ENCODE peak calls at places on chromosomes 1 and 21, in four cellular contexts. M is astrocyte of the cerebellum, P is GM12865, O is pancreas. Q is an unnamed sample.

GRCh38 chr1:1431845-1432565 is 3.5 kb upstream of the VWA1 start:
- DNase-seq in M (no peak), P (no peak), O (peak), Q (no peak)

GRCh38 chr1:213381572-213382084 is 330.6 kb downstream of the RPS6KC1 start:
- DNase-seq in M (no peak), P (no peak), O (no peak), Q (no peak)

GRCh38 chr1:248825909-248826760 is at the start of gene SH3BP5L:
- DNase-seq in M (peak), P (peak), O (peak), Q (peak)

GRCh38 chr21:34126691-34127090 is 53.3 kb downstream of the MRPS6 start:
- DNase-seq in M (no peak), P (no peak), O (no peak), Q (no peak)

GRCh38 chr1:902802-903201 is 20.9 kb upstream of the SAMD11 start:
- DNase-seq in M (no peak), P (peak), O (no peak), Q (no peak)

GRCh38 chr1:15272009-15272781 is 25.2 kb downstream of the FHAD1 start:
- DNase-seq in M (peak), P (peak), O (peak), Q (peak)

GRCh38 chr21:42218836-42219605 is at the start of gene ABCG1:
- DNase-seq in M (no peak), P (no peak), O (peak), Q (no peak)

GRCh38 chr1:186236921-186237320 is 138.1 kb downstream of the TPR start:
- DNase-seq in M (peak), P (no peak), O (no peak), Q (peak)

GRCh38 chr1:247335871-247336270 is 4.2 kb upstream of the ZNF496 start:
- DNase-seq in M (no peak), P (no peak), O (no peak), Q (no peak)

GRCh38 chr1:22184892-22185612 is 42.2 kb upstream of the WNT4 start:
- DNase-seq in M (no peak), P (peak), O (peak), Q (no peak)

GRCh38 chr1:244989813-244990212 is 125.5 kb upstream of the HNRNPU start:
- DNase-seq in M (no peak), P (no peak), O (no peak), Q (no peak)

GRCh38 chr1:156797212-156797871 is 19.3 kb downstream of the SH2D2A start:
- DNase-seq in M (peak), P (peak), O (no peak), Q (no peak)

GRCh38 chr1:11520531-11521233 is 41.7 kb downstream of the DISP3 start:
- DNase-seq in M (no peak), P (no peak), O (no peak), Q (no peak)

GRCh38 chr1:111174070-111174469 is 26.4 kb downstream of the DENND2D start:
- DNase-seq in M (no peak), P (peak), O (no peak), Q (no peak)

GRCh38 chr1:87329051-87329755 is 523 bp downstream of the LMO4 start:
- DNase-seq in M (no peak), P (peak), O (peak), Q (no peak)

GRCh38 chr21:15014220-15014619 is 50.6 kb downstream of the NRIP1 start:
- DNase-seq in M (no peak), P (no peak), O (no peak), Q (no peak)

GRCh38 chr1:159008744-159009188 is 941 bp upstream of the IFI16 start:
- DNase-seq in M (no peak), P (peak), O (no peak), Q (no peak)

GRCh38 chr1:35715568-35716002 is 3.1 kb downstream of the C1orf216 start:
- DNase-seq in M (peak), P (peak), O (peak), Q (no peak)

GRCh38 chr1:225816643-225817538 is 7.0 kb downstream of the EPHX1 start:
- DNase-seq in M (no peak), P (no peak), O (no peak), Q (no peak)

GRCh38 chr1:110673805-110674336 is 869 bp downstream of the KCNA3 start:
- DNase-seq in M (no peak), P (peak), O (no peak), Q (no peak)

GRCh38 chr1:230308039-230308438 is 118.1 kb downstream of the PGBD5 start:
- DNase-seq in M (peak), P (no peak), O (peak), Q (peak)

GRCh38 chr1:223144914-223145313 is 1.9 kb upstream of the TLR5 start:
- DNase-seq in M (no peak), P (no peak), O (no peak), Q (no peak)

GRCh38 chr1:62180649-62181048 is 14.0 kb upstream of the L1TD1 start:
- DNase-seq in M (no peak), P (no peak), O (no peak), Q (no peak)

GRCh38 chr1:8572106-8572505 is 245.3 kb downstream of the RERE start:
- DNase-seq in M (no peak), P (no peak), O (no peak), Q (no peak)

DNA sequence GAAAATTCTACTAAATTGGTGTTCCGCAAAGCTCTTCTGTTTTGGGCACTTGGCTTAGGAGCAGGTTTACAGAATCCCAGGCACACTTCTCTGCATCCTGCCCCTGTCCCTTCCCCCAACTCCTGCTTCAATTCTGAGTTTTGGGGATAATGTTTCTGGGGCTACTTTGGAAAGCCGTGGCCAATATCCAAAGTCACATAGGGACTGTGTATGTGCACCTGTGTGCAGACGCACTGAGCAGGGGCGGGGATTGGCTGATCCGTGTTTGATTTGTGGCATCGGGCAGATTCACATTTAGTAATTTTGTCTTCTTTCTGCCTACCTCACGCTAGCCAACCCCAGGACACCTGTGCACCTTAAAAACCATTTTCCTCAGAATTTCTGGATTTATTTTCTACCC is 491.9 kb downstream of the SIPA1L2 start:
- DNase-seq in M (no peak), P (no peak), O (no peak), Q (no peak)
- H3K4me3 ChIP-seq in M (no peak), P (no peak), O (no peak), Q (no peak)

DNA sequence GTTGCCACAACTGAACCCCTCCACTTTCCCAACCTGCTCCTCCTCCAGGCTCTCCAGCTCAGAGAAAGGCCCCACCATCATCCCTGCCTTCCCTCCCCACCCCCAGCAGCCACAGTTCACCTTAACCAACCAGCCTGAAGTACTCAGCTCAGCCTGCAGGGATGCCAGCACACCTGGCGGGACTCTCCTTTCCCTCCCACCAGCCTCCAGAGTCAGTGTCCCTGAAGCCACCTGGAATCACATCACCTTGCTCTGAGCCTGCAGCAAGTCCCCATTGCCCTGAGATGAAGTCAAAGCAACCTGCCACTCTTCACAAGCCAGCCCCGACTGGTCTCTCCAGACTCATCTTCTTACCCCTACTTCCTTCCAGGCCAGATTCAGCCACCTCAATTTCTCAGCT is 26.2 kb upstream of the ZC3H12A start:
- DNase-seq in M (no peak), P (no peak), O (no peak), Q (no peak)
- TF ChIP-seq CTCF in M (no peak), P (no peak), O (no peak), Q (no peak)

DNA sequence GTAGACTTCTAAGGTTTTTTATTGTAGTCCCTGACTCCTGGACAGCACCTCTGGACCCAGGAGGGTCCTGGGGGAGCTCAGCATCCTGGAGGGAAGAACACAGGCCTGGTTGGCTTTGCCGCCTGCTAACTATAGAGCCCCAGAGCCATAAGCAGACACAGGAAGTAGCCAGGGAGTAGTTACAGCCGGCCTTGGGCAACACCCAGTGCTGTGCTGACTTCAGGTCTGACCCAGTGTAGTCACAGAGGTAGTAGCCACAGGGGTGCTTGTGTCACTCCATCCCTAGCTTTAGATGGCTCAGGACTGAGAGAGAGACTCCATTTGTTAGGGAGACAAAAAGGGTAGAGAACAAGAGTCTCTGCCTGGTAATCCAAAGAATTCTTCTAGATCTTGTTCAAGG is 21.9 kb downstream of the MCOLN2 start:
- DNase-seq in M (no peak), P (peak), O (no peak), Q (no peak)
- H3K4me3 ChIP-seq in M (no peak), P (no peak), O (no peak), Q (no peak)

DNA sequence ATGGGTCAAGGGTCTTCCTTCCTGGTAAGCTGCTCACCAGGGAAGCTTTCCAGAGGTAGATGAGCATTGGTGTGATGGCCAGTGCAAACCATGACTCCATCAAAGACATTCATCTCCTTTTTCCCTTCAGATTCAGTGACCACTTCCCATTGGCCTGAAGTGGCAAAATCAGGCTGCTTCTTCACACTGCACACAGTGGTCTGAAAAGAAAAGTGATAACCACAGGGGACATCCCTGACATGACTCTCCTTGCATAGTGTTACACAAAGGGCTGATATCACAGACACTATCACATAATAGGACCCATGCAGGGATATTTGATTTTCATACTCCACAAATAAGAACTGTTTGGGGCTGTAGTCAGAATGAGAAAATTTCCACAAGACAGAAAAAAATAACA is 11.9 kb downstream of the FMO5 start:
- DNase-seq in M (no peak), P (no peak), O (no peak), Q (no peak)
- TF ChIP-seq CTCF in M (no peak), P (no peak), O (no peak), Q (no peak)

GRCh38 chr1:53470155-53470554 is 11.0 kb downstream of the DMRTB1 start:
- DNase-seq in M (peak), P (no peak), O (peak), Q (peak)
- H3K4me3 ChIP-seq in M (peak), P (no peak), O (no peak), Q (no peak)

GRCh38 chr1:6523566-6523965 is 30.7 kb downstream of the NOL9 start:
- DNase-seq in M (no peak), P (peak), O (no peak), Q (no peak)
- TF ChIP-seq CTCF in M (peak), P (peak), O (peak), Q (peak)

GRCh38 chr1:30801826-30802198 is 44.2 kb upstream of the LAPTM5 start:
- DNase-seq in M (no peak), P (peak), O (peak), Q (no peak)
- H3K4me3 ChIP-seq in M (no peak), P (no peak), O (no peak), Q (no peak)

DNA sequence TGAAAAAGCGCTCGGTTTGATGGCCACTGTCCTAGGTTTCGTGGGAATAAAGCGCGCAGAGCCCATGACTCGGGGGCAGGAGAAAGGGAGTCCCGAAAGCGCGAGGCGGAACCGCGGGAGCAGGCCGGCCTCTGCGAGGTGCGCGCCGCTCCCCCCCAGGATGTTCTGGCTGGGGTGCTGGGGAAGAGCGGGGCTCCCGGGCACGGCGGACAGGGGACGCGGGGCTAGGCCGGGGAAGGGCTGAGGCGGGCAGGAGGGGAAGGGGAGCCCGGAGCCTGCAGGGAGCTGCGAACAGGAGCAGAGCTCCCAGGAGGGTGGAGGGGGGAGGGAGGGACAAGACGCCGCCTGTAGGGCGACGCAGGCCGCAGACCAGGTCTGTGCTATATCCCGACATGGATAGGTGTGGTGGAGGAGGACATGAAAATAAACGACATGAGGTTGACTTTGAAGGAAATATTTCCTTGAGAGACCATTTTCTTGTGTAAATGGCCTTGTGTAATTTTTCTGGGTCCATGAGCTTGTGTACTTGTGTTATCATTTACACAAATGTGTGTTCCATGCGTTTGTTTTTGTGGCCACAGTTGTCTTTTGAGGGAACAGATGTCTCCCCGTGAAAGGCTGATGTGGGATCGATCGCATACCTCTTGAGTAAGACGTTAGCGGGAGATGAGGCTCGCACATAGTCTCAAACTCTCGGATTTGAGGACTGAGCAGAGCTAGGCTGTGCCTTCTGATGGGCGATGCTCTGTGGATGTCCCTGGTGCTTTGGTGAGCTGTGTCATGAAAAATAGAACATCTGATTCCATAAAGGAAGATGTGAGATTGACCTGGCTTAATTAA is 1.3 kb downstream of the PCNT start:
- DNase-seq in M (no peak), P (peak), O (peak), Q (no peak)
- TF ChIP-seq CTCF in M (peak), P (peak), O (no peak), Q (peak)